ENCODE peak calls at places on chromosomes 11 and 22, in six cellular contexts. One of them, this sample, is unnamed.

GRCh38 chr22:17131686-17132085 is 10.5 kb upstream of the TMEM121B start:
- DNase-seq in neural crest cell: no peak
- DNase-seq in suprapubic skin: peak; percentile 9
- DNase-seq in GM20000: no peak
- DNase-seq in H9: no peak
- DNase-seq in left lung: no peak
- DNase-seq in this sample: no peak

GRCh38 chr22:45067731-45068130 is 57.9 kb upstream of the PHF21B start:
- DNase-seq in suprapubic skin: no peak
- DNase-seq in neural crest cell: no peak
- DNase-seq in left lung: no peak
- DNase-seq in H9: no peak
- DNase-seq in GM20000: no peak
- DNase-seq in this sample: no peak

GRCh38 chr11:94866936-94867795 is 99.0 kb downstream of the AMOTL1 start:
- DNase-seq in neural crest cell: no peak
- DNase-seq in left lung: no peak
- DNase-seq in suprapubic skin: no peak
- DNase-seq in GM20000: no peak
- DNase-seq in H9: no peak
- DNase-seq in this sample: no peak

GRCh38 chr11:119175493-119176077 is 7.1 kb downstream of the NLRX1 start:
- DNase-seq in GM20000: no peak
- DNase-seq in H9: no peak
- DNase-seq in suprapubic skin: no peak
- DNase-seq in left lung: no peak
- DNase-seq in neural crest cell: no peak
- DNase-seq in this sample: no peak

GRCh38 chr11:71566081-71566620 is 788 bp downstream of the KRTAP5-10 start:
- DNase-seq in H9: no peak
- DNase-seq in neural crest cell: no peak
- DNase-seq in suprapubic skin: no peak
- DNase-seq in left lung: no peak
- DNase-seq in GM20000: no peak
- DNase-seq in this sample: no peak

GRCh38 chr22:28923826-28924732 is 40.7 kb downstream of the ZNRF3 start:
- DNase-seq in suprapubic skin: no peak
- DNase-seq in H9: no peak
- DNase-seq in neural crest cell: peak; percentile 37
- DNase-seq in left lung: peak; percentile 78
- DNase-seq in GM20000: no peak
- DNase-seq in this sample: no peak

GRCh38 chr11:93000511-93001476 is 31.3 kb downstream of the MTNR1B start:
- DNase-seq in suprapubic skin: no peak
- DNase-seq in left lung: no peak
- DNase-seq in H9: no peak
- DNase-seq in neural crest cell: no peak
- DNase-seq in GM20000: no peak
- DNase-seq in this sample: no peak

GRCh38 chr11:115687934-115688333 is 183.7 kb upstream of the CADM1 start:
- DNase-seq in left lung: no peak
- DNase-seq in suprapubic skin: no peak
- DNase-seq in H9: no peak
- DNase-seq in neural crest cell: no peak
- DNase-seq in GM20000: no peak
- DNase-seq in this sample: no peak

GRCh38 chr11:103608566-103608965 is 427.9 kb upstream of the DDI1 start:
- DNase-seq in neural crest cell: no peak
- DNase-seq in H9: no peak
- DNase-seq in left lung: no peak
- DNase-seq in suprapubic skin: no peak
- DNase-seq in GM20000: no peak
- DNase-seq in this sample: no peak

GRCh38 chr11:69400769-69401590 is 80.5 kb upstream of the LINC01488 start:
- DNase-seq in H9: no peak
- DNase-seq in suprapubic skin: peak; percentile 36
- DNase-seq in GM20000: no peak
- DNase-seq in left lung: no peak
- DNase-seq in neural crest cell: no peak
- DNase-seq in this sample: no peak

GRCh38 chr11:46522682-46523281 is 71.0 kb downstream of the AMBRA1 start:
- DNase-seq in suprapubic skin: no peak
- DNase-seq in neural crest cell: no peak
- DNase-seq in left lung: no peak
- DNase-seq in H9: no peak
- DNase-seq in GM20000: no peak
- DNase-seq in this sample: no peak

GRCh38 chr11:46523290-46523689 is 70.5 kb downstream of the AMBRA1 start:
- DNase-seq in neural crest cell: no peak
- DNase-seq in left lung: no peak
- DNase-seq in GM20000: no peak
- DNase-seq in suprapubic skin: no peak
- DNase-seq in H9: no peak
- DNase-seq in this sample: no peak

GRCh38 chr11:46524201-46524600 is 69.6 kb downstream of the AMBRA1 start:
- DNase-seq in H9: no peak
- DNase-seq in left lung: no peak
- DNase-seq in GM20000: no peak
- DNase-seq in suprapubic skin: no peak
- DNase-seq in neural crest cell: no peak
- DNase-seq in this sample: no peak

GRCh38 chr11:46520971-46521745 is 72.7 kb downstream of the AMBRA1 start:
- DNase-seq in GM20000: no peak
- DNase-seq in neural crest cell: no peak
- DNase-seq in left lung: no peak
- DNase-seq in H9: no peak
- DNase-seq in suprapubic skin: no peak
- DNase-seq in this sample: no peak

GRCh38 chr11:46521947-46522681 is 71.7 kb downstream of the AMBRA1 start:
- DNase-seq in left lung: no peak
- DNase-seq in neural crest cell: no peak
- DNase-seq in suprapubic skin: no peak
- DNase-seq in GM20000: no peak
- DNase-seq in H9: no peak
- DNase-seq in this sample: no peak
- TF ChIP-seq CTCF in left lung: no peak
- TF ChIP-seq CTCF in neural crest cell: peak; percentile 38
- TF ChIP-seq CTCF in suprapubic skin: no peak
- TF ChIP-seq CTCF in GM20000: no peak
- TF ChIP-seq CTCF in H9: peak; percentile 54
- TF ChIP-seq CTCF in this sample: peak; percentile 27

DNA sequence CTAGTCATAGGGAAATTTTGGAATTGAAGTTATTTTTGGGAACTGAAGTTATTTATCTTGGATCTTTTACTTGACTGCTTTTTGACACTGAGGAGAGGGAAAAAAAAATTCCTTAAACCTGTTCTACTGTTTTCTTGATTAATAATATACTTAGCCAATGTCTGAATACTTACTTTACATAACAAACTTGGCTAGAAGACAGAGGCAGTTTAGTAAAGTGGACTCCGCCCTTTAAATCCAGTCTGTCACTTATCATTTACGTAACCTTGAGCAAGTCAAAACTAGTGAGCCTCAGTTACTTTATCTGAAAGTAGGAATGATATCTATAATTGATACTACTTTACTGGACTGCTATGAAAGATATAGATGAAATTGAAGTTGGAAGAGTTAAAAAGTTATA is 19.5 kb downstream of the CTSC start:
- DNase-seq in suprapubic skin: no peak
- DNase-seq in left lung: no peak
- DNase-seq in GM20000: no peak
- DNase-seq in neural crest cell: no peak
- DNase-seq in H9: no peak
- DNase-seq in this sample: no peak
- TF ChIP-seq CTCF in suprapubic skin: no peak
- TF ChIP-seq CTCF in left lung: no peak
- TF ChIP-seq CTCF in GM20000: no peak
- TF ChIP-seq CTCF in neural crest cell: no peak
- TF ChIP-seq CTCF in H9: no peak
- TF ChIP-seq CTCF in this sample: no peak

DNA sequence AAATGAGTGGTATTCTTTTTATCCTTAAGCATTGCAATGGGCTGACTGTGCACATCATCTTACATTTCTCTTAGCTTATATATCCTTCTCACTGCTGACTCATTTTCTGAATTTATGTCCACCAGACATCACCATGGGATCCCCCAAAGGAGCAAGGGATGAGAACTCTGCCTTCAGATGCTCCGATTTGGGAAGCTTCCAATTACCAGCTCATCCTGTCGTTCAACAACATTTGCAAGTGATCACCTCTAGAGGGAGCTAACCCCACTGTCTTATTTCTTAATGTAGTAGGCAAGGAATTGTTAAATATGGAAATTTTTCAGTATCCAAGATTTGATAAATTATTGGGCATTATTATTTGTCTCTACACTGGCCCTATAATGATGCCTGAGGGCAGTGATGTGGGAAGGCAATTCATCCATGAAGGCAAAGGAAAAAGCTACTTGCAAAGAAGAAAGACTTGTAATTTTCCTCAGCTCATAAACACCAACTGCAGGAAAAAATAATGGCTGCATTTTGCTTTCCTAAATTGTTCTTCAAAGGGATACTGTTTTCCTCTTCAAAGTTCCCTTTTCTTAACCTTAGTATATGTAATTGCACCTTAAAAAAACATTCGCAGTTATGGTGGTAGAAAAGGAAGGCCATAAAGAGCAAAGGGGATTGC is 102.4 kb upstream of the FSHB start:
- DNase-seq in GM20000: peak; percentile 36
- DNase-seq in suprapubic skin: no peak
- DNase-seq in neural crest cell: no peak
- DNase-seq in left lung: no peak
- DNase-seq in H9: no peak
- DNase-seq in this sample: no peak
- TF ChIP-seq CTCF in GM20000: peak; percentile 11
- TF ChIP-seq CTCF in suprapubic skin: no peak
- TF ChIP-seq CTCF in neural crest cell: peak; percentile 76
- TF ChIP-seq CTCF in left lung: no peak
- TF ChIP-seq CTCF in H9: peak; percentile 77
- TF ChIP-seq CTCF in this sample: peak; percentile 73

GRCh38 chr22:22934543-22935055 is 47.0 kb downstream of the IGLL5 start:
- DNase-seq in left lung: no peak
- DNase-seq in H9: no peak
- DNase-seq in neural crest cell: no peak
- DNase-seq in GM20000: no peak
- DNase-seq in suprapubic skin: no peak
- DNase-seq in this sample: peak; percentile 73

GRCh38 chr22:22936190-22936914 is 48.7 kb downstream of the IGLL5 start:
- DNase-seq in H9: no peak
- DNase-seq in left lung: no peak
- DNase-seq in suprapubic skin: no peak
- DNase-seq in neural crest cell: no peak
- DNase-seq in GM20000: no peak
- DNase-seq in this sample: no peak

GRCh38 chr22:22935056-22935545 is 47.5 kb downstream of the IGLL5 start:
- DNase-seq in GM20000: no peak
- DNase-seq in H9: no peak
- DNase-seq in left lung: no peak
- DNase-seq in neural crest cell: no peak
- DNase-seq in suprapubic skin: no peak
- DNase-seq in this sample: no peak

GRCh38 chr22:22936915-22937656 is 49.5 kb downstream of the IGLL5 start:
- DNase-seq in H9: no peak
- DNase-seq in neural crest cell: no peak
- DNase-seq in suprapubic skin: no peak
- DNase-seq in GM20000: no peak
- DNase-seq in left lung: no peak
- DNase-seq in this sample: no peak

DNA sequence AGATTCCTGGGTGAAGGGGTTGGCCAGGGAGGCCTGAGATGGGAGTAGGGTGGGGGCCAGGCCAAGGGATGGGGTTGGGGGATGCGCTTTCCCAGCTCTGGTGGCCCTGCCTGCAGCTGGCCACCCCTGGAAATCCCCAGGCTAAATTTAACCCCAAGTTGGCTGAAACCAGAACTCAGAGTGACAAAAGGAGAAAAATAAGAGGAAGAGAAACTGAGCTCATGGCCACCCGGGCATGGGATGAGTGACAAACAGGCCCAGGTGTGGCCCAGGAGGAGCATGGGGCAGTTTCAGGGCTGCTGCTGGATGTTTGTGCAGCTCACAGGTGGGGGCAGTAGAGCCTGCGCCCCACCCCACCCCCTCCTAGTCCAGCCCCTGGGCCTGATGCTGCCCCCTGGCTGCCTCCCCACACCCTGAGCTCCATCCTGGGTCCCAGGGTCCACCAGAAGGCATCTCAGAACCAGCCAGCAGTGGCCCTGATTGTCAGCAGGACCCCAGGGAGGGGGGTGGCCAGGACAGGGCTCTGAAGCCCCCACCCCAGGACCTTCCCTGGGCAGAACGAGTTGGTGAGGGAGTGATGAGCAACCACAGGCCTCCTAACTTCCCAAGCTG is 48.0 kb downstream of the IGLL5 start:
- DNase-seq in left lung: no peak
- DNase-seq in neural crest cell: no peak
- DNase-seq in H9: peak; percentile 56
- DNase-seq in suprapubic skin: no peak
- DNase-seq in GM20000: peak; percentile 92
- DNase-seq in this sample: peak; percentile 93
- TF ChIP-seq CTCF in left lung: no peak
- TF ChIP-seq CTCF in neural crest cell: no peak
- TF ChIP-seq CTCF in H9: peak; percentile 54
- TF ChIP-seq CTCF in suprapubic skin: no peak
- TF ChIP-seq CTCF in GM20000: no peak
- TF ChIP-seq CTCF in this sample: peak; percentile 89

GRCh38 chr11:77775941-77776340 is 44.6 kb downstream of the RSF1 start:
- DNase-seq in suprapubic skin: no peak
- DNase-seq in left lung: no peak
- DNase-seq in GM20000: no peak
- DNase-seq in H9: no peak
- DNase-seq in neural crest cell: no peak
- DNase-seq in this sample: no peak

GRCh38 chr11:77778118-77778517 is 42.4 kb downstream of the RSF1 start:
- DNase-seq in H9: no peak
- DNase-seq in left lung: no peak
- DNase-seq in suprapubic skin: no peak
- DNase-seq in GM20000: no peak
- DNase-seq in neural crest cell: no peak
- DNase-seq in this sample: no peak

GRCh38 chr11:77779935-77780334 is 40.6 kb downstream of the RSF1 start:
- DNase-seq in H9: no peak
- DNase-seq in neural crest cell: no peak
- DNase-seq in suprapubic skin: no peak
- DNase-seq in GM20000: no peak
- DNase-seq in left lung: no peak
- DNase-seq in this sample: no peak

GRCh38 chr11:77778549-77778948 is 42.0 kb downstream of the RSF1 start:
- DNase-seq in left lung: no peak
- DNase-seq in neural crest cell: no peak
- DNase-seq in suprapubic skin: no peak
- DNase-seq in H9: no peak
- DNase-seq in GM20000: no peak
- DNase-seq in this sample: no peak

GRCh38 chr11:77776455-77776854 is 44.1 kb downstream of the RSF1 start:
- DNase-seq in H9: no peak
- DNase-seq in GM20000: no peak
- DNase-seq in neural crest cell: no peak
- DNase-seq in left lung: no peak
- DNase-seq in suprapubic skin: no peak
- DNase-seq in this sample: no peak
- TF ChIP-seq CTCF in H9: peak; percentile 47
- TF ChIP-seq CTCF in GM20000: no peak
- TF ChIP-seq CTCF in neural crest cell: peak; percentile 58
- TF ChIP-seq CTCF in left lung: peak; percentile 17
- TF ChIP-seq CTCF in suprapubic skin: peak; percentile 9
- TF ChIP-seq CTCF in this sample: peak; percentile 42